ENCODE peak calls at places on chromosomes 16 and 17, in six cellular contexts. Q, V, E, H, P and A are unnamed samples.

GRCh38 chr17:30314474-30314873 is 19.4 kb downstream of the TMIGD1 start:
- ATAC-seq in Q (no peak), V (no peak), E (no peak), H (no peak), P (no peak), A (no peak)

GRCh38 chr16:67542464-67542863 is 13.8 kb downstream of the RIPOR1 start:
- ATAC-seq in Q (no peak), V (peak), E (peak), H (no peak), P (peak), A (peak)

GRCh38 chr17:28343491-28343932 is 8.0 kb downstream of the TNFAIP1 start:
- ATAC-seq in Q (no peak), V (peak), E (no peak), H (no peak), P (no peak), A (no peak)

GRCh38 chr16:70703041-70703834 is 17.4 kb upstream of the MTSS2 start:
- ATAC-seq in Q (no peak), V (no peak), E (peak), H (peak), P (peak), A (peak)

GRCh38 chr16:29641561-29641960 is 21.5 kb upstream of the SPN start:
- ATAC-seq in Q (no peak), V (peak), E (peak), H (peak), P (no peak), A (no peak)

GRCh38 chr17:7248811-7249210 is 2.7 kb downstream of the CTDNEP1 start:
- ATAC-seq in Q (no peak), V (no peak), E (no peak), H (no peak), P (no peak), A (no peak)

GRCh38 chr17:7717756-7718350 is 309 bp downstream of the DNAH2 start:
- ATAC-seq in Q (no peak), V (peak), E (peak), H (peak), P (no peak), A (no peak)

GRCh38 chr17:82006468-82007227 is 16.0 kb downstream of the CENPX start:
- ATAC-seq in Q (no peak), V (no peak), E (no peak), H (no peak), P (peak), A (no peak)

GRCh38 chr16:4315185-4316102 is at the start of gene GLIS2:
- ATAC-seq in Q (peak), V (peak), E (peak), H (peak), P (peak), A (peak)

GRCh38 chr16:4390266-4391260 is 18.9 kb downstream of the VASN start:
- ATAC-seq in Q (no peak), V (no peak), E (no peak), H (no peak), P (no peak), A (no peak)

GRCh38 chr17:68437979-68438877 is 19.1 kb downstream of the WIPI1 start:
- ATAC-seq in Q (peak), V (peak), E (peak), H (peak), P (peak), A (no peak)

DNA sequence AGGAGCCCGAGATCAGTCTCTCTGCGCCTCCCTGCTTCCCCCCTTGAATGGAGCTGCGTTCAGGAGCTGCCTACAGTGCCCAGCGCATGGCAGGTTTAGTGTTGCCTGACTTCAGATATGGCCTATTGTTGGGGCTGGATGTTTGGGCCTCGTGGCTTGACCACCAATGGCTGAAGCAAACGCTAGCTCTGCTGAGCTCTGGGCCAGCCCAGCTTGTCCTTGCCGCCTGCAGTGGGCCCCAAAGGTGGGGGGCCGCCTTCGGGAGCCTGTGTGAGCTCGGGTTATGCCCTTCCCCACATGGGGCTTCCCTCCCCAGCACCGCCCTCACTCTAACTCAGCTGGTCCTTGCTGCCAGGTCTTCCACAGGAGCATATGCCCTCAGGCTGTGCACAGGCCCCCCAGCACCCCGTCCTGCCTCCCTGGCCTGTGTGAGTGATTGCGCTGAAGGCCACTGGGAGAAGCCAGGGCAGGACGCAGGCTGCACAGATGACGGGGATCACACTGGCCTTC is 2.0 kb upstream of the METTL26 start:
- ATAC-seq in Q (no peak), V (no peak), E (no peak), H (no peak), P (no peak), A (no peak)
- H3K27ac ChIP-seq in Q (no peak), V (no peak), E (no peak), H (no peak), P (peak), A (peak)

GRCh38 chr16:71927787-71928186 is 32.5 kb downstream of the IST1 start:
- ATAC-seq in Q (no peak), V (no peak), E (peak), H (no peak), P (peak), A (peak)
- H3K27ac ChIP-seq in Q (no peak), V (no peak), E (peak), H (peak), P (peak), A (peak)

GRCh38 chr17:76495663-76496400 is 5.4 kb downstream of the RHBDF2 start:
- ATAC-seq in Q (no peak), V (no peak), E (no peak), H (no peak), P (no peak), A (no peak)
- H3K27ac ChIP-seq in Q (no peak), V (no peak), E (no peak), H (no peak), P (no peak), A (no peak)

DNA sequence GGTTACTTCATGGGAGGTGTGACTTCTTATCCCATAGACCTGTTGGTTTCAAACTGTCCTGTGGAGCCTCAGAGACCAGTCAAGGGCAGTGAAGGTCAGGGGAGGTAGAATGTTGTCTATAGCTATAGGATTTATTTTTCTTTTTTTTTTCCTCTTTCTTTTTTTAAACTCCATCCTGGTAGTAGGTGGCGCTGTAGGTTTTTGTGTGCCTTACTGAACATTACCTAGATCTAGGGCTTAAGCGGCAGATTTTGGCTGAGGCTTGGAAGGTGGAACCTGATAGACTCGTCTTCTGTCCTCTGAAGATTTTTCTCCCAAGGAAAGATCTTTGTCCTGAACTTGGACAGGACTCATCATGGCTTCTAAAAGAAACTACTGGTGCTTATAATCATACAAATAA is 8.2 kb upstream of the LASP1NB start:
- ATAC-seq in Q (no peak), V (no peak), E (no peak), H (no peak), P (no peak), A (no peak)
- H3K27ac ChIP-seq in Q (no peak), V (no peak), E (no peak), H (no peak), P (no peak), A (no peak)

DNA sequence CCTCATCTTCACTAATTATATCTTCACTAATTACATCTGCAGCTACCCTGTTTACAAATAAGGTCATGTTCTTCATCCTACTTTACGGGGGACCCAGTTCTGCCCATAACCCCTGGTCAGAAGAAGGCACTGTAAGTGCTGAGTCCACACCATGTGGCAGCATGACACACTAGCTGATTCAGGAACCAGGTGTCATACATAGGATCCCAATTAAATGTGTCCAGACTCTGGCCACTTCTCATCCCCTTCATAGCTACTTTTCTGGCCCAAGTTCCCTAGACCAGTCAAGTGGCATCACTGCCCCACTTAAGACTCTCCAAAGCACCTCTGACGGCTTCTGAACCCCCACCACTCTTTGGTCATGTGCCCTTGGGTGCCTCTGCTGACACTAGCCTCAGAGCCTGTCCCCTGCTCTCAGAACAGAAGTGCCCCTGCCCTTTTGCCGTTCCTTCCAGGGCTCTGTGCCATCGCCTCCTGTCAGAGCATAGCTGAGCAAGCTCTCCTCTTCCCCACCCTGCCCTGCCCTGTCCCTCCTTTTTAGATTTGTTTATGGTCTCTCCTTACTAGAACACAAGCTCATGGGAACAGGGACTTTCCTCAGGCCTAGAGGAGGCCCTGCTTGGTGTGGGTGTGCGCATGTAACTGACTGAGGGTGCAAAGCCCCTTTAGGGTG is 61.1 kb downstream of the B9D1 start:
- ATAC-seq in Q (no peak), V (no peak), E (peak), H (peak), P (peak), A (no peak)
- H3K27ac ChIP-seq in Q (no peak), V (no peak), E (peak), H (peak), P (peak), A (peak)